ENCODE peak calls at places on chromosomes 13 and 19, in seven cellular contexts. I, R, J, X, G, M and S are unnamed samples.

GRCh38 chr13:109769921-109770320 is 16.5 kb downstream of the IRS2 start:
- DNase-seq in R (no peak), G (no peak), M (no peak), J (no peak), I (no peak), X (no peak), S (no peak)

GRCh38 chr19:46634656-46635218 is 1.3 kb downstream of the GNG8 start:
- DNase-seq in G (no peak), I (no peak), X (no peak), R (no peak), M (no peak), J (no peak), S (no peak)

GRCh38 chr13:101474419-101474957 is 22.0 kb downstream of the ITGBL1 start:
- DNase-seq in M (peak), G (peak), I (no peak), R (no peak), X (no peak), J (peak), S (peak)

GRCh38 chr13:44726214-44726613 is 150.1 kb upstream of the TSC22D1 start:
- DNase-seq in M (no peak), I (no peak), R (peak), G (no peak), J (peak), X (no peak), S (peak)

GRCh38 chr19:54415901-54416621 is 797 bp downstream of the TTYH1 start:
- DNase-seq in R (no peak), M (no peak), X (no peak), G (no peak), J (no peak), I (no peak), S (no peak)

GRCh38 chr19:4352701-4353121 is 9.3 kb downstream of the MPND start:
- DNase-seq in M (peak), R (peak), I (peak), X (peak), J (no peak), G (no peak), S (no peak)

GRCh38 chr19:18310118-18310909 is 12.6 kb downstream of the LSM4 start:
- DNase-seq in X (no peak), M (no peak), R (no peak), G (no peak), I (no peak), J (no peak), S (no peak)

GRCh38 chr19:35757231-35757748 is 461 bp upstream of the HSPB6 start:
- DNase-seq in I (peak), G (no peak), M (peak), X (no peak), R (no peak), J (peak), S (peak)

GRCh38 chr13:62014299-62014698 is 598.6 kb upstream of the PCDH20 start:
- DNase-seq in X (no peak), G (no peak), J (no peak), M (peak), I (no peak), R (peak), S (no peak)

GRCh38 chr19:13463296-13463695 is 43.0 kb downstream of the CACNA1A start:
- DNase-seq in I (no peak), R (no peak), G (no peak), X (no peak), J (no peak), M (no peak), S (no peak)

GRCh38 chr19:40858109-40858508 is 7.9 kb upstream of the CYP2A6 start:
- DNase-seq in M (no peak), J (no peak), X (no peak), R (no peak), I (no peak), G (no peak), S (no peak)

GRCh38 chr13:97130201-97130600 is 91.9 kb upstream of the MBNL2 start:
- DNase-seq in G (no peak), X (no peak), I (no peak), J (no peak), R (no peak), M (no peak), S (no peak)

GRCh38 chr13:77563110-77563509 is 27.6 kb downstream of the SCEL start:
- DNase-seq in X (no peak), I (no peak), R (peak), J (no peak), G (no peak), M (peak), S (no peak)

GRCh38 chr19:51689751-51690358 is 3.3 kb upstream of the SPACA6 start:
- DNase-seq in R (no peak), I (peak), J (no peak), X (no peak), G (no peak), M (no peak), S (no peak)

GRCh38 chr13:98839826-98840769 is 87.6 kb upstream of the SLC15A1 start:
- DNase-seq in I (peak), G (no peak), M (peak), J (no peak), R (peak), X (no peak), S (no peak)

GRCh38 chr19:4197625-4198466 is 15.4 kb downstream of the ANKRD24 start:
- DNase-seq in M (no peak), R (no peak), X (no peak), G (no peak), J (no peak), I (no peak), S (no peak)

GRCh38 chr19:9836021-9836420 is 903 bp downstream of the PIN1 start:
- DNase-seq in G (no peak), R (no peak), X (no peak), I (no peak), J (no peak), M (peak), S (peak)

GRCh38 chr19:30439271-30439750 is 67.1 kb downstream of the ZNF536 start:
- DNase-seq in R (no peak), X (no peak), J (no peak), G (no peak), I (no peak), M (no peak), S (no peak)

GRCh38 chr19:15476334-15476733 is 3.0 kb downstream of the PGLYRP2 start:
- DNase-seq in X (no peak), J (no peak), I (no peak), G (no peak), R (no peak), M (no peak), S (no peak)

GRCh38 chr19:13172335-13173128 is 22.3 kb downstream of the IER2 start:
- DNase-seq in M (no peak), X (peak), I (peak), R (peak), J (no peak), G (no peak), S (no peak)

GRCh38 chr19:16118489-16119033 is 6.9 kb downstream of the RAB8A start:
- DNase-seq in M (no peak), R (no peak), X (no peak), G (no peak), J (no peak), I (no peak), S (no peak)

GRCh38 chr13:102913924-102914628 is 68.2 kb downstream of the ERCC5 start:
- DNase-seq in X (no peak), G (no peak), M (peak), J (no peak), I (no peak), R (peak), S (no peak)

GRCh38 chr13:97283888-97284287 is 61.8 kb downstream of the MBNL2 start:
- DNase-seq in J (no peak), R (no peak), M (no peak), X (no peak), I (no peak), G (no peak), S (no peak)

GRCh38 chr19:7391218-7391670 is 42.5 kb downstream of the ARHGEF18 start:
- DNase-seq in G (peak), X (no peak), I (peak), J (no peak), R (peak), M (no peak), S (no peak)

GRCh38 chr19:6014551-6015135 is 36.7 kb upstream of the RANBP3 start:
- DNase-seq in J (no peak), R (no peak), X (no peak), I (no peak), M (no peak), G (no peak), S (no peak)

GRCh38 chr13:36910545-36910944 is 9.5 kb downstream of the SMAD9 start:
- DNase-seq in X (no peak), G (no peak), M (no peak), J (no peak), I (no peak), R (no peak), S (no peak)

GRCh38 chr13:39417643-39418042 is 185.3 kb downstream of the LHFPL6 start:
- DNase-seq in I (no peak), J (no peak), M (peak), G (peak), R (peak), X (no peak), S (no peak)

GRCh38 chr13:76523740-76524382 is 362.3 kb downstream of the KCTD12 start:
- DNase-seq in I (no peak), R (no peak), M (no peak), G (no peak), X (no peak), J (no peak), S (no peak)

GRCh38 chr13:43085545-43085944 is 62.2 kb downstream of the DNAJC15 start:
- DNase-seq in R (peak), J (no peak), X (no peak), I (no peak), M (peak), G (no peak), S (no peak)

GRCh38 chr19:10043286-10043927 is 30.1 kb downstream of the RDH8 start:
- DNase-seq in I (no peak), M (no peak), G (no peak), X (no peak), R (no peak), J (no peak), S (no peak)

DNA sequence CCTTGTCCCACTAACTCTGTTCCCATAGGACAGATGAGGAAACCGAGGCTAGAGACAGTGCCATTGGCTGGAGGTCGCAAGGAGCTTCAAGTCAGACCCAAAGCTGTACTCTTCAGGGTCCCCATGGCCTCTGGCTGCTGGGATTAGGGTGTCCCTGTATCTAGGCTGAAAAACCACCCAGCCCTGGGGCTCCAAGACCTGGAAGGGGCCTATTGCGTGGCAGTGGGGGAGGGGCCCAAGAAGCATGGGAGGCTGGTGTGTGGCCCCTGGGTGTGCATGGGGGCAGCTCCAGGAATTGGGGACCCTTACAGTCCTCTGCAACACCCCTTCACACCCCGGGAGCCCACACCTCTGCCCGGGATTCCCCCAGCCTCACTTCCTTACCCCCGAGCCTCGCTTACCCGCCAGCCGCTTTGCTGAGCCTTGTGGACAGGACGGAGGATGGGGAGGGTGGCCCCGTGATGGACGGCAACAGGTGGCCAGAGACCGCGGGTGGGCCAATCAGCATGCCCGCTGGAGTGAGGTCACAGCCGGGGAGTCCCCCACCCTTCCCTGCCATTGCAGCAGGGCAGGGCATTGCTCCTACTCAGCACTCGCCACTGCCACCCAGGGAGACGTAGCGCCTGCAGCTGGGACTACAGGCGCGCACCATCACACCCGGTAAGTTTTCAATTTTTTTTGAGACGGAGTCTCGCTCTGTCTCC is at the start of gene JSRP1:
- DNase-seq in X (no peak), G (no peak), J (no peak), I (no peak), M (no peak), R (no peak), S (no peak)
- H3K4me3 ChIP-seq in X (no peak), G (no peak), J (no peak), I (no peak), M (no peak), R (no peak), S (no peak)

DNA sequence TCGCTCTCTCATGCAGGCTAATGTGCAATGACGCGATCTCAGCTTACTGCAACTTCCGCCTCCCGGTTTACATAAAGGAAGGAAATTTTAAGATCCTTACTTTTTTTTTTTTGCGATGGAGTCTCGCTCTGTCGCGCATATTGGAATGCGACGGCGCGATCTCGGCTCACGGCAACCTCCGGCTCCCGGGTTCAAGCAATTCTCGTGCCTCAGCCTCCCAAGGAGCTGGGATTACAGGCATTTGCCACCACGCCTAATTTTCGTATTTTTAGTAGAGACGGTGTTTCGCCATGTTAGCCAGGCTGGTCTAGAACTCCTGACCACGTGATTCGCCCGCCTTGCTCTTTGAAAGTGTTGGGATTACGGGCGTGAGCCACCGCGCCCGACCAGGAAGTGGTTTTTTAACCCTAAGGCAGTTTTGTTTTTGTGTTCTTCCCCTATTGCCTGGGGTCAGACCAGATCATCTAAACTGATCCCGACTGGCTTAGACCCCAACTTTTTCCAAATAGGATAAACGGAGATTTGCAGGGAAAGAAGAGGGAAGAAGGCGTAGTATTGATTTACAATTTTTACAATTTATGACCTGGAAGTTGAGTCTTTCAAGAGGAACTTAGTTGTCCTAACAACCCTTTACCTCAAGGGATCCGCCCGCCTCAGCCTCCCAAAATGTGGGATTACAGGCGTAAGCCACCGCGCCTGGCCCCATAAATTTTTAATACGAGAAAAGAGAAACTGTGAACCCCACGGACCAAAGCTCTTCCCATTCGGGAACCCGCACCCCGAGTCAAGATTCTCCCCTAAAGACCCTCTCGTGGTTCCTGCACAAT is 142.0 kb downstream of the ZNF737 start:
- DNase-seq in X (peak), J (no peak), I (peak), G (no peak), R (peak), M (no peak), S (no peak)
- H3K4me3 ChIP-seq in X (peak), J (peak), I (peak), G (peak), R (peak), M (peak), S (peak)

GRCh38 chr13:114065926-114066774 is 66.3 kb downstream of the RASA3 start:
- DNase-seq in M (no peak), J (no peak), G (no peak), R (no peak), X (no peak), I (no peak), S (no peak)

GRCh38 chr13:114065141-114065925 is 67.1 kb downstream of the RASA3 start:
- DNase-seq in M (peak), G (peak), I (peak), J (peak), R (peak), X (peak), S (peak)

GRCh38 chr13:114067886-114068722 is 64.3 kb downstream of the RASA3 start:
- DNase-seq in J (no peak), G (no peak), R (no peak), I (no peak), X (peak), M (no peak), S (no peak)

GRCh38 chr13:114067381-114067885 is 65.0 kb downstream of the RASA3 start:
- DNase-seq in M (no peak), X (peak), R (no peak), J (no peak), I (no peak), G (no peak), S (no peak)

DNA sequence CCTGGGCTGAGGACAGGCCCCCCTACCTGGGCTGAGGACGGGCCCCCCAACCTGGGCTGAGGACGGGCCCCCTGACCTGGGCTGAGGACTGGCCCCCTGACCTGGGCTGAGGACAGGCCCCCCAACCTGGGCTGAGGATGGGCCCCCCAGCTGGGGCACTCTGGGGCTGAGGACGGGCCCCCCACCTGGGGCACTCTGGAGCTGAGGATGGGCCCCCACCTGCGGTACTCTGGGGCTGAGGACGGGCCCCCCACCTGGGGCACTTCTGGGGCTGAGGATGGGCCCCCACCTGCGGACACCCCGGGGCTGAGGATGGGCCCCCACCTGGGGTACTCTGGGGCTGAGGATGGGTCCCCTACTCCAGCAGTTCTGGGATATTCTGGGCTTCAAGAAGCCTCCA is 65.5 kb downstream of the RASA3 start:
- DNase-seq in I (no peak), R (no peak), M (no peak), X (no peak), J (no peak), G (no peak), S (no peak)
- H3K4me3 ChIP-seq in I (no peak), R (no peak), M (no peak), X (peak), J (no peak), G (no peak), S (no peak)

GRCh38 chr13:30388401-30389283 is 33.7 kb upstream of the UBE2L5 start:
- DNase-seq in J (peak), M (no peak), X (no peak), G (no peak), I (no peak), R (peak), S (peak)
- H3K4me3 ChIP-seq in J (peak), M (no peak), X (no peak), G (no peak), I (no peak), R (no peak), S (no peak)

GRCh38 chr13:20126460-20127262 is 34.2 kb downstream of the GJA3 start:
- DNase-seq in M (no peak), I (no peak), X (no peak), G (no peak), J (no peak), R (no peak), S (no peak)
- H3K4me3 ChIP-seq in M (no peak), I (no peak), X (no peak), G (no peak), J (no peak), R (no peak), S (no peak)

DNA sequence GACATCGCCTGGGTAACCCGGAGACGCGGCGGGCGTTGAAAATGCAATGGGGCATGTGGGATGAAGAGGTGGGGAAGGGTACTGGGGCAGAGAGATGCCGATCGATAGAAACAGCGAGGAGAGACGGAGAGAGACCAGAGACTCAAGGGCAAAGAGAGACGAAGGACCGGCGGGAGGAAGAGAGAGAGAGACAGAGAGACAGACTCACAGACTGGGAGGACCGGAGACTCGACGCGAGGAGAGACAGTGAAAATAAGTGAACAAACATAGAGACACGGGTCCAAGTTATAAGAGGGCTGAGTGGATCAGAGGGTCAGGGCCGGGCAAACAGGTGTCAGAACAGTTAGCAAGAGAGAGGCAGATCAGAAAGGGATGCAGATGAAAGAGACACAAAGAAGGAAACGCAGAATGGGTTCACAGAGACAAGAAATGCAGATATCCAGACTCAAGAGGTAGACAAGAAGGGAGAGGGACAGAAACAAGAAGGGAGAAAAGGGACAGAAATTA is 576 bp upstream of the MZF1 start:
- DNase-seq in G (no peak), M (no peak), X (no peak), I (no peak), R (no peak), J (no peak), S (no peak)
- H3K4me3 ChIP-seq in G (peak), M (peak), X (peak), I (peak), R (peak), J (peak), S (peak)

DNA sequence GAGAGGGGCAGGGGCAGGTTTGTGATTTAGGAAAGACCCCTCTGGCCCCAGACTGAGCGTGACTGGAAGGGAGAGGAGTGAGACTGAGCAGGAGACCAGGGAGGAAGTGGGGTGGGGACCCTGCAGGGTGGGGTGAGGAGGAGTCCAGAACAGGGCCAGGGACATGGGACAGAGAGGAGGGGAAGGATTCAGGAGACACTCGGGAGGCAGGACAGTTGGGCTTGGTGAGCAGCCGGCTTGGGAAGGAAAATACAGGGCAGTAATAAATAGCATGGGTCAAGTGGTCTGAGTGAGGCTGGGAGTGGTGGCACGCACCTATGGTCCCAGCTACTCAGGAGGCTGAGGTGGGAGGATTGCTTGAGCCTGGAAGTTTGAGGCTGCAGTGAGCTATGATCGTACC is 9.4 kb downstream of the FOSB start:
- DNase-seq in R (no peak), J (no peak), M (no peak), G (no peak), X (no peak), I (no peak), S (no peak)
- H3K4me3 ChIP-seq in R (no peak), J (no peak), M (no peak), G (no peak), X (no peak), I (no peak), S (no peak)

GRCh38 chr19:39327990-39328705 is 7.5 kb upstream of the LRFN1 start:
- DNase-seq in X (peak), I (peak), M (peak), G (no peak), R (peak), J (peak), S (peak)
- H3K4me3 ChIP-seq in X (no peak), I (no peak), M (no peak), G (no peak), R (no peak), J (no peak), S (no peak)

DNA sequence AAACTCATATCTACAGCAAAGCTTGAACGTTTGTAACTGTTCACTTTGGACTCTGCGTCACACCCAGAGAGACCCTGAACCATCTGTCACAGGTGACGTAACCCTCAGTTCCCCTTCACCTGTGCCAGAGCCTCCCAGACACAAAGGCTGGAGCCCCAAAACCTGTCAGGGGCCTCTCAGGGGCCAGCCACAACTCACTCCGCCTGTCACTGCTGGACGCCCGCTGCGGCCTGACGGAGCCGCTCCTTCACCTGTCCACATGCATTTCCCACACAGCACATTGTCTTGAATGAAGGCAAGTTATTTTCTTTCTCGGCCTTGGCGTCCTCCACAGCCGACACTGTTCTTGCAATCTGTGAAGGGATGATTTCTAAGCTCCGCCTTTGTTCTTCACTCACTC is 7.9 kb downstream of the RASA3 start:
- DNase-seq in J (no peak), I (no peak), M (no peak), X (no peak), G (no peak), R (no peak), S (no peak)
- H3K4me3 ChIP-seq in J (no peak), I (no peak), M (no peak), X (no peak), G (no peak), R (no peak), S (no peak)